ENCODE peak calls at places on chromosomes 5 and 9, in five cellular contexts. U, Y, E, H and K are unnamed samples.

GRCh38 chr5:135140805-135141204 is 106.8 kb upstream of the PITX1 start:
- DNase-seq in E (no peak), U (no peak), Y (peak), H (no peak), K (peak)

GRCh38 chr5:64015824-64016223 is 53.6 kb upstream of the HTR1A start:
- DNase-seq in E (no peak), U (no peak), H (no peak), Y (no peak), K (no peak)

GRCh38 chr9:95040106-95040505 is 277.4 kb downstream of the FANCC start:
- DNase-seq in E (no peak), H (no peak), U (no peak), Y (no peak), K (no peak)

GRCh38 chr9:33731142-33731541 is 64.2 kb upstream of the PRSS3 start:
- DNase-seq in E (no peak), H (no peak), U (no peak), Y (no peak), K (no peak)

GRCh38 chr9:8782237-8782636 is 982.7 kb upstream of the DMAC1 start:
- DNase-seq in E (no peak), Y (peak), U (no peak), H (no peak), K (no peak)

GRCh38 chr9:79571309-79572031 is at the start of gene TLE4:
- DNase-seq in Y (peak), E (peak), H (peak), U (peak), K (peak)

GRCh38 chr5:122434547-122434946 is 122.5 kb downstream of the SNCAIP start:
- DNase-seq in Y (no peak), H (no peak), U (no peak), E (no peak), K (no peak)

GRCh38 chr5:169945831-169946261 is 34.4 kb downstream of the INSYN2B start:
- DNase-seq in H (no peak), E (no peak), Y (peak), U (peak), K (no peak)

GRCh38 chr5:17216974-17217325 is 481 bp upstream of the BASP1 start:
- DNase-seq in E (peak), H (no peak), U (peak), Y (peak), K (no peak)

GRCh38 chr9:21402387-21403247 is 6.3 kb upstream of the IFNA8 start:
- DNase-seq in E (no peak), U (no peak), Y (no peak), H (no peak), K (no peak)